ENCODE peak calls at places on chromosomes 3 and 15, in six cellular contexts. M is heart right ventricle, A is IMR-90, U is A673, O is body of pancreas, V is Panc1. J is an unnamed sample.

GRCh38 chr3:46881819-46882376 is 4.4 kb downstream of the PTH1R start:
- DNase-seq in M (no peak), A (no peak), U (peak; percentile 9), O (no peak), V (no peak), J (no peak)

GRCh38 chr3:135806342-135806741 is 159.2 kb upstream of the PPP2R3A start:
- DNase-seq in M (no peak), A (no peak), U (no peak), O (no peak), V (no peak), J (no peak)

GRCh38 chr3:179706233-179706632 is 53.4 kb downstream of the USP13 start:
- DNase-seq in M (no peak), A (peak; percentile 28), U (no peak), O (no peak), V (no peak), J (no peak)

GRCh38 chr3:172676208-172676920 is 34.5 kb downstream of the NCEH1 start:
- DNase-seq in M (peak; percentile 39), A (no peak), U (no peak), O (no peak), V (no peak), J (no peak)

GRCh38 chr3:71056327-71056726 is 527.2 kb downstream of the FOXP1 start:
- DNase-seq in M (no peak), A (peak; percentile 76), U (no peak), O (no peak), V (no peak), J (no peak)

GRCh38 chr15:46815765-46816164 is 901.5 kb upstream of the SEMA6D start:
- DNase-seq in M (peak; percentile 16), A (no peak), U (no peak), O (peak; percentile 9), V (no peak), J (no peak)

GRCh38 chr3:184154909-184155643 is at the start of gene DVL3:
- DNase-seq in M (peak; percentile 74), A (peak; percentile 52), U (peak; percentile 58), O (peak; percentile 81), V (no peak), J (no peak)

GRCh38 chr3:66418432-66419052 is 82.3 kb downstream of the LRIG1 start:
- DNase-seq in M (no peak), A (no peak), U (no peak), O (peak; percentile 75), V (no peak), J (no peak)

GRCh38 chr3:121520510-121520909 is 25.3 kb downstream of the POLQ start:
- DNase-seq in M (no peak), A (no peak), U (no peak), O (no peak), V (no peak), J (no peak)

GRCh38 chr15:66955871-66956585 is 109.4 kb upstream of the SMAD3 start:
- DNase-seq in M (no peak), A (peak; percentile 80), U (no peak), O (no peak), V (no peak), J (no peak)

GRCh38 chr3:151439652-151440125 is 21.2 kb downstream of the IGSF10 start:
- DNase-seq in M (peak; percentile 28), A (peak; percentile 78), U (peak; percentile 90), O (peak; percentile 47), V (peak; percentile 69), J (no peak)

GRCh38 chr3:125154800-125155269 is 57.7 kb downstream of the SLC12A8 start:
- DNase-seq in M (no peak), A (no peak), U (no peak), O (no peak), V (no peak), J (no peak)

GRCh38 chr15:68228971-68229385 is 550 bp downstream of the CLN6 start:
- DNase-seq in M (no peak), A (peak; percentile 9), U (no peak), O (no peak), V (no peak), J (peak; percentile 58)

GRCh38 chr3:48222616-48223513 is at the start of gene CAMP:
- DNase-seq in M (no peak), A (peak; percentile 30), U (no peak), O (peak; percentile 79), V (no peak), J (peak; percentile 82)

GRCh38 chr3:191283400-191283799 is 45.8 kb upstream of the CCDC50 start:
- DNase-seq in M (no peak), A (no peak), U (no peak), O (no peak), V (no peak), J (no peak)

GRCh38 chr3:50112462-50112861 is 23.7 kb downstream of the RBM5 start:
- DNase-seq in M (no peak), A (no peak), U (no peak), O (peak; percentile 51), V (no peak), J (no peak)

GRCh38 chr3:23945903-23946751 is 1.0 kb downstream of the NR1D2 start:
- DNase-seq in M (peak; percentile 97), A (peak; percentile 93), U (peak; percentile 98), O (peak; percentile 98), V (peak; percentile 61), J (peak; percentile 98)

GRCh38 chr3:159798951-159799350 is 189.7 kb upstream of the IL12A start:
- DNase-seq in M (no peak), A (peak; percentile 75), U (no peak), O (no peak), V (no peak), J (no peak)

GRCh38 chr3:32850226-32850625 is 32.4 kb downstream of the TRIM71 start:
- DNase-seq in M (no peak), A (no peak), U (no peak), O (no peak), V (no peak), J (no peak)

GRCh38 chr3:9732080-9732752 is 681 bp downstream of the BRPF1 start:
- DNase-seq in M (no peak), A (no peak), U (no peak), O (peak; percentile 27), V (no peak), J (no peak)

GRCh38 chr3:177601120-177601519 is 403.8 kb upstream of the TBL1XR1 start:
- DNase-seq in M (no peak), A (no peak), U (no peak), O (no peak), V (no peak), J (no peak)

GRCh38 chr3:152269423-152270144 is 855 bp downstream of the MBNL1 start:
- DNase-seq in M (peak; percentile 65), A (peak; percentile 94), U (peak; percentile 76), O (peak; percentile 83), V (peak; percentile 46), J (peak; percentile 74)

GRCh38 chr15:78422571-78423340 is 15.3 kb upstream of the IREB2 start:
- DNase-seq in M (peak; percentile 52), A (peak; percentile 45), U (peak; percentile 66), O (peak; percentile 63), V (peak; percentile 52), J (peak; percentile 70)

GRCh38 chr15:90681480-90681879 is 35.7 kb upstream of the BLM start:
- DNase-seq in M (no peak), A (peak; percentile 93), U (no peak), O (peak; percentile 27), V (no peak), J (no peak)

GRCh38 chr3:38438421-38438820 is 15.3 kb upstream of the ACVR2B start:
- DNase-seq in M (peak; percentile 20), A (peak; percentile 22), U (no peak), O (peak; percentile 54), V (no peak), J (no peak)

GRCh38 chr3:100269410-100270217 is 8.8 kb downstream of the TBC1D23 start:
- DNase-seq in M (no peak), A (peak; percentile 94), U (peak; percentile 60), O (no peak), V (peak; percentile 70), J (no peak)

GRCh38 chr15:61459785-61460707 is 230.9 kb upstream of the RORA start:
- DNase-seq in M (no peak), A (peak; percentile 9), U (peak; percentile 85), O (no peak), V (no peak), J (no peak)

DNA sequence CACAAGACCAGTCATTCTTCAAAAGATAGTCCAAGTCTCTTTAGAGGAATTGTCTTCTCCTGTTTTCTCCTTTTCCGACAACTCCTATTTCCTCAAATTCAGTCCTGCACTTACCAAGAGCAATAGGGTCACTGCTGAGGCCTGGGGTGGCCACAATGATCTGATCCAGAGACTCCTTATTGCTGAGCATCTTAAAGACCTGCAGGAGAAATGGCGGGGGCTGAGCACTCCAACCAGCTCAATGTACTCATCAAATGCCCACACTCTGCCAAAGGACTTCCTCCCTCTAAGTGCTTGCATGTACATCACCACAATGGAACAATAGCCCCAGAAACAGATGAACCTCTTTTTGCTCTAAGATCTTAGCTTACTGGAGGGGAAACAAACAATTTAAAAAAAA is 9.6 kb downstream of the UBL7 start:
- DNase-seq in M (no peak), A (no peak), U (no peak), O (no peak), V (no peak), J (no peak)
- H3K27ac ChIP-seq in M (no peak overlapping the region), A (no peak overlapping the region), U (no peak overlapping the region), O (no peak overlapping the region), V (no peak overlapping the region), J (no peak overlapping the region)

GRCh38 chr15:85963262-85963760 is 116.4 kb upstream of the AGBL1 start:
- DNase-seq in M (no peak), A (no peak), U (no peak), O (no peak), V (no peak), J (no peak)

GRCh38 chr15:85964471-85964870 is 115.2 kb upstream of the AGBL1 start:
- DNase-seq in M (no peak), A (no peak), U (no peak), O (no peak), V (no peak), J (no peak)

GRCh38 chr15:85972805-85973540 is 106.7 kb upstream of the AGBL1 start:
- DNase-seq in M (no peak), A (no peak), U (no peak), O (no peak), V (no peak), J (no peak)

GRCh38 chr15:85967553-85967952 is 112.1 kb upstream of the AGBL1 start:
- DNase-seq in M (no peak), A (no peak), U (no peak), O (no peak), V (no peak), J (no peak)
- H3K4me1 ChIP-seq in M (no peaks in the 10 kb centered on the region), A (no peaks in the 10 kb centered on the region), U (no peaks in the 10 kb centered on the region), O (no peaks in the 10 kb centered on the region), V (no peaks in the 10 kb centered on the region), J (no peaks in the 10 kb centered on the region)

GRCh38 chr15:74545776-74546656 is 5.0 kb downstream of the ARID3B start:
- DNase-seq in M (peak; percentile 99), A (peak; percentile 100), U (peak; percentile 98), O (peak; percentile 99), V (no peak), J (peak; percentile 95)
- TF ChIP-seq CTCF in M (no peak), A (no peak), U (no peak), O (peak; percentile 36), V (no peak), J (no peak)

DNA sequence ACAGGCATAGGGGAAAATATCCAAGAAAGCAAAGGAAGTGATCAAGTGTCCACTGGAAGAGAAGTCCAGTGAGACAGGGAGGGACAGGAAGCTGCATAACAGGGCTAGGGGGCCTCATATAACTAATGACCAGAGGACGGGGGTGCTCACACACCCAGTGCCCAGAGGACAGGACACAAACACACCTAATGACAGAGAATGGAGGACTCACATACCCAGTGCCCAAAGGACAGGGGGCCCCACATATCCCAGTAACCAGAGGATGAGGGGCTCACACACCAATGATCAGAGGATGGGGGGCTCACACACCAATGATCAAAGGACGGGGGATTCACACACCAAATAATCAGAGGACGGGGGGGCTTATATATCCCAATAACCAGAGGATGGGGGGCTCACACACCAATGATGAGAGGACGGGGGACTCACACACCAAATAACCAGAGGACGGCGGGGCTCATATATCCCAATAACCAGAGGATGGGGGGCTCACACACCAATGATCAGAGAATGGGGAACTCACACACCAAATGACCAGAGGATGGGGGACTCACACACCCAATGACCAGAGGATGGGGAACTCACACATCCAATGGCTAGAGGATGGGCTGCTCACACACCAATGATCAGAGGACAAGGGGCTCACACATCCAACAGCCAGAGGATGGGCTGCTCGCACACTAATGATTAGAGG is 11.0 kb downstream of the RAB6B start:
- DNase-seq in M (no peak), A (no peak), U (no peak), O (no peak), V (no peak), J (peak; percentile 26)
- H3K27ac ChIP-seq in M (no peak overlapping the region), A (no peak overlapping the region), U (no peak overlapping the region), O (no peak overlapping the region), V (no peak overlapping the region), J (no peak overlapping the region)

J was measured in right atrium auricular region.